ENCODE peak calls at places on chromosomes 1 and 21, in four cellular contexts. N, R, Z and V are unnamed samples.

GRCh38 chr1:14835725-14836124 is 237.2 kb downstream of the KAZN start:
- DNase-seq in N (no peak), R (no peak), Z (no peak), V (no peak)

GRCh38 chr1:115717541-115717940 is 51.0 kb downstream of the CASQ2 start:
- DNase-seq in N (peak; percentile 30), R (no peak), Z (peak; percentile 55), V (peak; percentile 26)

GRCh38 chr1:116266864-116267212 is 106.2 kb upstream of the ATP1A1 start:
- DNase-seq in N (no peak), R (no peak), Z (no peak), V (no peak)

GRCh38 chr1:61708953-61709907 is 15.7 kb downstream of the TM2D1 start:
- DNase-seq in N (no peak), R (no peak), Z (no peak), V (peak; percentile 19)

GRCh38 chr1:43830802-43831201 is 102.8 kb upstream of the ARTN start:
- DNase-seq in N (no peak), R (no peak), Z (no peak), V (no peak)

GRCh38 chr21:18622383-18622782 is 218.8 kb upstream of the TMPRSS15 start:
- DNase-seq in N (no peak), R (no peak), Z (no peak), V (no peak)

GRCh38 chr1:230047114-230047865 is 19.7 kb upstream of the GALNT2 start:
- DNase-seq in N (no peak), R (no peak), Z (no peak), V (no peak)

GRCh38 chr1:16996845-16997244 is 14.9 kb downstream of the ATP13A2 start:
- DNase-seq in N (no peak), R (no peak), Z (no peak), V (no peak)

GRCh38 chr1:168300626-168301025 is 19.9 kb downstream of the TBX19 start:
- DNase-seq in N (no peak), R (no peak), Z (no peak), V (no peak)

GRCh38 chr1:3323791-3324703 is 130.4 kb upstream of the ARHGEF16 start:
- DNase-seq in N (no peak), R (peak; percentile 33), Z (no peak), V (no peak)

GRCh38 chr1:40837601-40838000 is 24.6 kb downstream of the CITED4 start:
- DNase-seq in N (no peak), R (no peak), Z (no peak), V (no peak)

GRCh38 chr1:148334339-148335130 is 148.6 kb downstream of the PPIAL4G start:
- DNase-seq in N (peak; percentile 74), R (peak; percentile 81), Z (peak; percentile 87), V (peak; percentile 87)

GRCh38 chr1:38524025-38524641 is 335.4 kb downstream of the RRAGC start:
- DNase-seq in N (no peak), R (no peak), Z (no peak), V (no peak)

GRCh38 chr1:206809504-206810084 is 37.3 kb upstream of the IL10 start:
- DNase-seq in N (no peak), R (no peak), Z (no peak), V (no peak)
- TF ChIP-seq CTCF in N (peak; percentile 15), R (no peak), Z (no peak), V (no peak)

DNA sequence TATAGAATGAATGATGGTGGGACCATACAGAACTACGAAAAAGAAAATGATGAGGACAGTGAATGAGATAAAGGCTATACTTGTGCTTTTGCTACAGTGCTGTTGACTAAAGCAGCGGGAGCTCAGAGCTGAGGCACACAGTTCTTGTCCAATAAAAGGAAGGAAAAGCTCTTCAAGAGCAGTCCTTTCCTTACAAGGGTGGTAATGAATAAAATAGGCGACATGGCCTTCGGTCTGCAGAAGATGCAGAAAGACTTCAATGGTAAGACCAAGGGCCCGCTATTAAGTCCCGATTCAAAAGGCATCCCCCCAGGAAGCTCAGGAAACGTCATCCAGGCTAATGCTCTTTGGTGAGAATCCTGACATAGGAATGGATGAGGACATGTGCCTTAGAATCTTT is 44.4 kb downstream of the GNG12 start:
- DNase-seq in N (no peak), R (no peak), Z (no peak), V (no peak)
- H3K4me1 ChIP-seq in N (peaks cover 23% of the 10 kb centered on the region), R (peaks cover 14% of the 10 kb centered on the region), Z (peaks cover 69% of the 10 kb centered on the region), V (peaks cover 51% of the 10 kb centered on the region)

DNA sequence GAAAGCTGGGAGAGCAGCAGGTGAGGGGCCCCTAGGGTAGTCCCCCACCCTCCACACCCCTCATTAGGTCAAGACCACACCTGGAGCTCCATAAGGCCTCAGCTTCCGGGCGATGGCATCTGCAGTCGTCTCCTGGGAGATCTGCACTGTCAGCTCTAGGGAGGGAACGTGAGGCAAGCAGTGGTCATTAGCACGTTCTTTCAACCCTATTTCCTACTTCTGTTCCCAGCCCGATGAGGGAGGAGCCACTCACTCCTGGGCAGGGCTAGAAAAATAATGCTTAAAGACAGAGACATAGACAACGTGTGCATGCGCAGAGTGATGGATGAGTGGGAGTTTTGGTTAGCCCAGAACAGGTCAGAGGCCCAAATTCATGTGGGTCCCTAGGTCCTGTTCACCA is 9.7 kb downstream of the KDF1 start:
- DNase-seq in N (no peak), R (no peak), Z (no peak), V (no peak)
- H3K27ac ChIP-seq in N (no peak overlapping the region), R (no peak overlapping the region), Z (no peak overlapping the region), V (no peak overlapping the region)

DNA sequence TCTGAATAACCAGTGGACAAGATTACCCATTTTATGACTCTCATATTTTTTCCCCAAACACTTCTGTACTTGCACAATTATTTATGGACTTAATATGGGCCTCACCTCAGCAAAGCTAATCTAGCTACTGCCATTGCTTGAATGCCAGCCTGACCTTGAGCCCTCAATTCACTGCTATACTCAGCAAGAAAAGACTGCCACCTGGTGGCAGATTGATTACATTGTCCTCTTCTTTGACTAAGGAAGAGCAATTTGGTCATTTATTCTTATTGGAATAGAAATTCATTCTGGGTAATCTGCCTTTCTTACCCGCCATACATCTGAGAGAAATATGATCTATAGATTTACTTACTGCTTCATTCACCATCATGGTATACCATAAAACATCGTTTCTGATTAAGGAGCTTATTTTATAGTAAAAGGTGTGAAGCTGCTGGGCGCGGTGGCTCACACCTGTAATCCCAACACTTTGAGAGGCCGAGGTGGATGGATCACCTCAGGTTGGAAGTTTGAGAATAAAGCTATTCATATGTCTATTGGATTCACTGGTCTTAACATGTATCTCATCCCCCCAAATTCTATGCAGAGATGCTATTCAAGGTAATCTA is 32.9 kb upstream of the DIPK1A start:
- DNase-seq in N (no peak), R (peak; percentile 68), Z (peak; percentile 71), V (peak; percentile 82)
- TF ChIP-seq CTCF in N (peak; percentile 92), R (peak; percentile 87), Z (peak; percentile 95), V (peak; percentile 81)

GRCh38 chr1:1059494-1060280 is 14.4 kb downstream of the RNF223 start:
- DNase-seq in N (peak; percentile 89), R (peak; percentile 86), Z (peak; percentile 84), V (peak; percentile 91)

GRCh38 chr1:1060281-1061000 is 13.7 kb downstream of the RNF223 start:
- DNase-seq in N (no peak), R (no peak), Z (no peak), V (no peak)

GRCh38 chr1:1055841-1056736 is 18.0 kb downstream of the RNF223 start:
- DNase-seq in N (no peak), R (no peak), Z (no peak), V (no peak)

GRCh38 chr1:1058921-1059493 is 15.1 kb downstream of the RNF223 start:
- DNase-seq in N (no peak), R (no peak), Z (no peak), V (no peak)

DNA sequence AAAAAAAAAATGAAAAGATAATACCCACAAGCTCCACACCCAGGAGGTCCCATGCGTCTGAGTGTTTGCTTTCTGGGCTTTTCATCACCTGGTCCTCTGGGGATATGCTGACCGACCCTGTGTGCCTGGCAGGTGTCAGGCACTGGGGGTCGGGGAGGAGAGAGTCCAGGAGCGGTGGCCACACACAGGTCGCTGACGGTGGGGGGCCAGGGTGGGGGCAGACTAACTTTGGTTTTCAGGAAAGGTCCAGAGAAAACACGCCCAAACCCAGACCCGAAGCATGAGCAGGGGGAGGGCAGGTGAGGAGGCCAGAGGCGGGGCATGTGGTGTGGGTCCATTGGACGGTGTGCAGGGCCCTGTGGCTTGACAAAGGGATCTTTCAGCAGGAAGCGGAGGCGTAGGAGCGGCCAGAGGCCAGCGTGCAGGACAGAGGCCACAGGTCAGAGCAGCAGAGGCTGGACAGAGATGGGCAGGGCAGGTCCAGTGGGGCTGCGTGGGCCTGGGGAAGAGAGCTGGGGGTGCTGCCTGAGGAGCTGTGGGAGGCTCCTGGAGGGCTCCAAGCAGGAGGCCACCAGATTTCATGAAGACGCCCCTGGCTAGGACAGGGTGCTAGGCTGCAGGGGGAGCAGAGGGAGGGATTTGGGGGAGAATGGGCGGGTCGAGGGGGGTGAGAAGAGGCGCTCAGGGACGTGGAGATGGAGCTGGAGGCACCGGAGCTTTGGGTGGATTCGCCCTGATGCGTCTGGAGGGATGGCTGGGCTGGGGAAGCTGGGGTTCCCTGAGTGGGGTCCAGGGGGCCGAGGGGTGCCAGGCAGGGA is 15.8 kb downstream of the RNF223 start:
- DNase-seq in N (no peak), R (no peak), Z (no peak), V (no peak)
- H3K4me1 ChIP-seq in N (no peaks in the 10 kb centered on the region), R (peaks cover 33% of the 10 kb centered on the region), Z (peaks cover 29% of the 10 kb centered on the region), V (peaks cover 11% of the 10 kb centered on the region)

GRCh38 chr1:215082532-215083407 is at the start of gene KCNK2:
- DNase-seq in N (peak; percentile 19), R (no peak), Z (no peak), V (peak; percentile 52)

GRCh38 chr1:215083408-215083961 is 948 bp downstream of the KCNK2 start:
- DNase-seq in N (peak; percentile 15), R (no peak), Z (no peak), V (peak; percentile 59)

GRCh38 chr1:215081566-215082531 is 688 bp upstream of the KCNK2 start:
- DNase-seq in N (peak; percentile 12), R (no peak), Z (no peak), V (peak; percentile 24)

GRCh38 chr1:215087603-215088002 is 5.1 kb downstream of the KCNK2 start:
- DNase-seq in N (no peak), R (no peak), Z (no peak), V (no peak)
- H3K27ac ChIP-seq in N (no peak overlapping the region), R (no peak overlapping the region), Z (no peak overlapping the region), V (no peak overlapping the region)

DNA sequence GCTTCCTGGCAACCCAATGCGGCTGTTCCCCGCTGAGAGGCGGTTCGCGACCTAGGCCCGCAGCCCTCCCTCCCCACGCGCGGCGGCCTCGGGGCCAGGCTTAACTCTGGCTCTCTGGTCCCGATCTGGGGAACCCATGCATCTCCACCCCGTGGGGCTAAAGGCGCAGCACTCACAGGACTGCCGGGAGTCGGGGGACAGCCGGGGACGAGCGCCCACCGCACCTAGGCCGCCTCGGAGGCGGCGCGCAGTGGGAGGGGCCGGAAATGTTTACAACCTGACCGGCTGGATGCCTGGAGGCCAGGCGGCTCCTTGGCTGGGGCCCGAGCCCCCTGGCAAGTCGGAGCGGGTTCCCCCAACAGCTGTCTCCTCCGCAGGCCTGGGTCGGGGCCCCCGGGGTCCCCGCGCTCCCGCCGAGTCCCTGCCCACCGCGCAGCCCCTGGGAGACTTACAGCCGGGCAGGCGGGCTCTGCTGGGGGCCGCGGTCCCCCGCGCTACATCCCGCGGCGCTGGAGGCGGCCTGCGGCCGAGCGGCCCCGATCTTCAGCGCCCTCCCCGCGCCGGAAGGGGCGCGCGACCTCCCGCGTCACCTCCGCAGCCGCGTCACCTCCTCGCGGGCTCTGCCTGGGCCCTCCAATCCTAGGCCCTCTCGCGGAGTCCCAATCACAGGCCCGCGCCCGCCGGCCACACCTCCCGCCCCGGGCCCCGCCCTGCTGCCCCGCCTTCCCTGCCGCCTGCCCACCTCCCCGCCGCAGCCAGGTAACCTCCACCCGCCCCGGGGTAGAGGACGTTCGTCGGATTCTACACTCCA is at the start of gene ADIPOR1:
- DNase-seq in N (peak; percentile 91), R (peak; percentile 94), Z (peak; percentile 88), V (peak; percentile 93)
- TF ChIP-seq CTCF in N (no peak), R (no peak), Z (peak; percentile 38), V (no peak)